ENCODE peak calls at places on chromosome 12, in five cellular contexts. L, M, W, V and P are unnamed samples.

GRCh38 chr12:68610435-68611093 is at the start of gene RAP1B:
- DNase-seq in V (peak; percentile 92), L (peak; percentile 43), W (peak; percentile 96), M (peak; percentile 95), P (peak; percentile 98)

GRCh38 chr12:71626098-71626497 is 37.5 kb downstream of the ZFC3H1 start:
- DNase-seq in V (no peak), L (no peak), W (no peak), M (no peak), P (no peak)

GRCh38 chr12:98084950-98085349 is 430.4 kb upstream of the TMPO start:
- DNase-seq in W (no peak), L (no peak), M (peak; percentile 46), V (no peak), P (peak; percentile 4)

GRCh38 chr12:126862500-126862899 is 1404.5 kb upstream of the TMEM132C start:
- DNase-seq in M (no peak), W (no peak), V (no peak), L (no peak), P (no peak)

GRCh38 chr12:42320796-42321195 is 5.1 kb downstream of the ZCRB1 start:
- DNase-seq in W (no peak), L (no peak), M (no peak), V (no peak), P (no peak)

GRCh38 chr12:42338280-42338679 is 12.3 kb downstream of the PPHLN1 start:
- DNase-seq in V (no peak), M (no peak), L (no peak), W (no peak), P (no peak)

GRCh38 chr12:44960856-44961255 is 84.7 kb upstream of the NELL2 start:
- DNase-seq in W (no peak), V (no peak), L (no peak), M (peak; percentile 44), P (peak; percentile 53)

GRCh38 chr12:77299001-77299400 is 233.6 kb upstream of the E2F7 start:
- DNase-seq in L (no peak), M (no peak), V (no peak), W (peak; percentile 14), P (no peak)

GRCh38 chr12:8449293-8449944 is 6.3 kb upstream of the CLEC6A start:
- DNase-seq in V (no peak), M (peak; percentile 9), W (no peak), L (no peak), P (peak; percentile 27)

GRCh38 chr12:91419809-91420208 is 237.2 kb upstream of the DCN start:
- DNase-seq in L (no peak), M (no peak), W (no peak), V (no peak), P (no peak)

GRCh38 chr12:108594-108993 is 42.0 kb downstream of the IQSEC3 start:
- DNase-seq in W (no peak), V (peak; percentile 47), L (no peak), M (no peak), P (no peak)

GRCh38 chr12:5960783-5961182 is 15.7 kb upstream of the ANO2 start:
- DNase-seq in M (peak; percentile 36), W (no peak), L (no peak), V (no peak), P (no peak)

GRCh38 chr12:50566066-50566465 is 61.3 kb downstream of the DIP2B start:
- DNase-seq in W (no peak), V (no peak), L (no peak), M (no peak), P (no peak)
- H3K4me3 ChIP-seq in W (no peak overlapping the region), V (no peak overlapping the region), L (no peak overlapping the region), M (no peak overlapping the region), P (no peak overlapping the region)

DNA sequence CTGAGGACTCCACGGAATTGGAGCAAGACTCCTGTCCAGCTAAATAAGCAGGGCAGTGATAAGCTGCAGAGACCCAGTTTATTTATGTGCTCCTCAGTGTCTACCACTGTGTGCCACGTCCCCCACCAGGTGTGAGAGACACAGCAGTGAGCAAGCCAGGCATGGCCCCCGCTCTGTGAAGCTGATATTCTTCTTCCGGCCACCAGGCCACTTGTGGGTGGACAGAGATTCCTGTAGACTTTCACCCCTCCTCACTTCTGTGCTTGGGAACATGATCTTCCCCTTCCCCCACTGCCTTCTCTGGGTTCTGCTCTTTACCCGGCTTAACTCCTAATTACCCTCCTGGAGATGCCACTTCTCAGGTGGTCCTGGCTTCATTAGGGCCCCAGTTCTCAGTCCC is 21.2 kb downstream of the BRAP start:
- DNase-seq in W (no peak), M (peak; percentile 16), V (no peak), L (no peak), P (peak; percentile 24)
- H3K36me3 ChIP-seq in W (peaks cover 68% of the 10 kb centered on the region), M (peaks cover 7% of the 10 kb centered on the region), V (peaks cover 74% of the 10 kb centered on the region), L (no peaks in the 10 kb centered on the region), P (peaks cover 11% of the 10 kb centered on the region)

DNA sequence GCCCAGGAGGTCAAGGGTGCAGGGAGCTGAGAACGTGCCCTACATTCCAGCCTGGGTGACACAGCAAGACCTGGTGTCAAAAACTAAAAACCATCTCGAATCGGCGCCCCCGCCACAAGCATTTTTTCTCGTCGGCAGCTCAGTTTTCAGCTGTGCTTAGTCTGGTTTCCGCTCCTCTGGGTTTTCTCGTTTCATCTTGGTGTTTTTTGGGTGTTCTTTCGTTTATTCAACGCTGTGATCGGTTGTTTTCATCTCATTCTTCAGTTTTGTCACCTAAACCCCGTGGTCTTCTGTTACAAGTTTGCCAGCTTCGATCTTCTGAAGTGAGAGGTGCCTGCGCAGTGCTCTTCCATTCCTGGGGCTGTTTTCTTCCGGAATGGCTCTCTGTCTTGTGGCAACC is 41.4 kb downstream of the NOC4L start:
- DNase-seq in V (no peak), M (no peak), L (no peak), W (no peak), P (no peak)
- H3K27me3 ChIP-seq in V (no peaks in the 10 kb centered on the region), M (peaks cover 99% of the 10 kb centered on the region), L (peaks cover 45% of the 10 kb centered on the region), W (peaks cover 37% of the 10 kb centered on the region), P (peaks cover 21% of the 10 kb centered on the region)

GRCh38 chr12:103800252-103800771 is 40.7 kb downstream of the NT5DC3 start:
- DNase-seq in W (no peak), L (no peak), V (peak; percentile 56), M (no peak), P (no peak)

GRCh38 chr12:103799504-103800251 is 41.4 kb downstream of the NT5DC3 start:
- DNase-seq in W (peak; percentile 46), V (no peak), M (no peak), L (no peak), P (no peak)

GRCh38 chr12:103794814-103795213 is 46.2 kb downstream of the NT5DC3 start:
- DNase-seq in L (no peak), V (no peak), M (no peak), W (no peak), P (no peak)

GRCh38 chr12:103801709-103802585 is 39.1 kb downstream of the NT5DC3 start:
- DNase-seq in W (no peak), V (no peak), M (no peak), L (peak; percentile 84), P (no peak)

GRCh38 chr12:103798586-103798985 is 42.4 kb downstream of the NT5DC3 start:
- DNase-seq in W (no peak), V (no peak), M (no peak), L (no peak), P (no peak)
- H3K4me3 ChIP-seq in W (no peak overlapping the region), V (no peak overlapping the region), M (no peak overlapping the region), L (no peak overlapping the region), P (no peak overlapping the region)

DNA sequence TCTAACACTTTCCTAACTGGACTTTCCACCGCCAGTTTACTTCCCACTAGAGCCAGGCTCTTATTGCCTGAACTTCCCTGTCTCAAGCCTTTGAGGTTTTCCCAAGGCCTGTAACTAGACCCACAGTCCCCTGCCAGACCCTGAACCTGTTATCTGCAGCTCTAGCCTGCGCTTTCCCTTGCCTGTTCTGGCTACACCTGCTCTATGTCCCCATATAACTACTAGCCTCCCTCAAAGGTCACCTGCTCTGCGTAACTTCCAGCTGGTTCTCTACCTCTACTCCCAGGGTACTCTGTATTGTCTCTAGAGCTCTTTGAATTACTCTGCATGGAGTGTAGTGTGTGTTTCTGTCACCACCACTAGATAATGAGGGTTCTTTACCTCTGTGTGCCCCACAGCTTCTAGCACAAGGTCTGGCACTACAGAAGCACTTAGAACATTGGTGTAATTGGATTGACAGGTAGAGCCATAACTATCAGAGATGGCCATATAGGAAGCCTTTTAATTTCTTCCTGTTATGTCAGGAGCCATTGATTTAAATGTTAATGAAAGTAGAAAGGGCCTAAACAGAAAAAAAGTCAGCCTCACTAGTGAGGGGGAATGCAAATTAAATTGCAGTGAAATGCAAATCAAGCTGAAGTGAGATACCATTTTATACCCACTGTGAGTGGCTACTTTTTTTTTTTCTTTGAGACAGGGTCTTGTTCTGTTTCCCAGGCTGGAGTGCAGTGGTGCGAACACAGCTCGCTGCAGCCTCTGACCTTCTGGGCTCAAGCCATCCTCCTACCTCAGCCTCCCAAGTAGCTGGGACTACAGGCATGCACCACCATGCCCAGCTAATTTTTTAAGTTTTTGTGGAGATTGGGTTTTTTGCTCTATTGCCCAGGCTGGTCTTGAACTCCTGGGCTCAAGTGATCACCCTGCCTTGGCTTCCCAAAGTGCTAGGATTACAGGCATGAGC is 47.8 kb downstream of the EID3 start:
- DNase-seq in M (no peak), W (no peak), L (no peak), V (no peak), P (peak; percentile 26)
- H3K36me3 ChIP-seq in M (peaks cover 8% of the 10 kb centered on the region), W (peaks cover 89% of the 10 kb centered on the region), L (peaks cover 2% of the 10 kb centered on the region), V (peaks cover 51% of the 10 kb centered on the region), P (peaks cover 5% of the 10 kb centered on the region)